ENCODE peak calls at places on chromosomes 4 and X, in five cellular contexts. V is CD8-positive, alpha-beta T cell; F is BE2C; G is astrocyte of the spinal cord; Z is GM12878. H is an unnamed sample.

GRCh38 chrX:149948001-149948400 is 9.7 kb upstream of the EOLA2 start:
- DNase-seq in V (no peak), F (no peak), G (no peak), Z (no peak), H (no peak)

GRCh38 chr4:828641-829271 is 2.8 kb upstream of the CPLX1 start:
- DNase-seq in V (no peak), F (no peak), G (no peak), Z (no peak), H (no peak)

GRCh38 chrX:16839224-16839851 is 30.8 kb downstream of the RBBP7 start:
- DNase-seq in V (no peak), F (no peak), G (no peak), Z (no peak), H (peak; percentile 18)

GRCh38 chrX:120790118-120790517 is 85.5 kb downstream of the CT47B1 start:
- DNase-seq in V (no peak), F (peak; percentile 8), G (peak; percentile 81), Z (peak; percentile 47), H (peak; percentile 76)

GRCh38 chr4:48654015-48654664 is 125.9 kb downstream of the FRYL start:
- DNase-seq in V (no peak), F (no peak), G (peak; percentile 33), Z (no peak), H (peak; percentile 19)

GRCh38 chrX:3717742-3718420 is 4.4 kb upstream of the PRKX start:
- DNase-seq in V (no peak), F (no peak), G (no peak), Z (no peak), H (no peak)

GRCh38 chr4:108010167-108010566 is 20.5 kb downstream of the HADH start:
- DNase-seq in V (no peak), F (no peak), G (peak; percentile 40), Z (no peak), H (peak; percentile 79)

GRCh38 chr4:74109116-74109791 is 10.3 kb upstream of the CXCL2 start:
- DNase-seq in V (no peak), F (no peak), G (peak; percentile 94), Z (no peak), H (peak; percentile 98)

GRCh38 chr4:36208884-36209473 is 35.3 kb downstream of the ARAP2 start:
- DNase-seq in V (peak; percentile 21), F (no peak), G (no peak), Z (no peak), H (no peak)

GRCh38 chrX:154799554-154800348 is 5.5 kb downstream of the MPP1 start:
- DNase-seq in V (no peak), F (peak; percentile 57), G (peak; percentile 35), Z (no peak), H (no peak)

GRCh38 chr4:176999943-177000543 is 207.3 kb upstream of the VEGFC start:
- DNase-seq in V (no peak), F (no peak), G (no peak), Z (no peak), H (no peak)

GRCh38 chr4:81826336-81826735 is 354.6 kb upstream of the RASGEF1B start:
- DNase-seq in V (no peak), F (no peak), G (no peak), Z (no peak), H (no peak)

GRCh38 chr4:146333187-146333894 is 119.0 kb downstream of the REELD1 start:
- DNase-seq in V (no peak), F (peak; percentile 23), G (peak; percentile 93), Z (peak; percentile 59), H (peak; percentile 60)

GRCh38 chr4:24991015-24991414 is 39.7 kb downstream of the LGI2 start:
- DNase-seq in V (no peak), F (no peak), G (peak; percentile 63), Z (no peak), H (peak; percentile 66)

GRCh38 chr4:144316869-144317268 is 176.4 kb upstream of the GYPA start:
- DNase-seq in V (no peak), F (no peak), G (no peak), Z (peak; percentile 4), H (no peak)

GRCh38 chr4:179124419-179124818 is 1682.2 kb upstream of the AGA start:
- DNase-seq in V (no peak), F (no peak), G (no peak), Z (no peak), H (no peak)

GRCh38 chr4:128793859-128794667 is 15.4 kb upstream of the JADE1 start:
- DNase-seq in V (no peak), F (no peak), G (no peak), Z (no peak), H (peak; percentile 25)

GRCh38 chr4:39422247-39422646 is 15.5 kb downstream of the KLB start:
- DNase-seq in V (no peak), F (no peak), G (no peak), Z (no peak), H (no peak)

GRCh38 chr4:30714408-30715031 is 5.6 kb upstream of the PCDH7 start:
- DNase-seq in V (no peak), F (peak; percentile 62), G (peak; percentile 64), Z (no peak), H (peak; percentile 34)

GRCh38 chr4:173432430-173432829 is 33.5 kb upstream of the SCRG1 start:
- DNase-seq in V (no peak), F (no peak), G (no peak), Z (no peak), H (no peak)

GRCh38 chrX:55452825-55453124 is 848 bp downstream of the MAGEH1 start:
- DNase-seq in V (no peak), F (no peak), G (no peak), Z (no peak), H (no peak)

GRCh38 chr4:112938461-112939058 is 110.9 kb upstream of the ANK2 start:
- DNase-seq in V (no peak), F (no peak), G (peak; percentile 67), Z (no peak), H (peak; percentile 62)

GRCh38 chr4:127421418-127421817 is 211.3 kb upstream of the INTU start:
- DNase-seq in V (no peak), F (no peak), G (no peak), Z (no peak), H (peak; percentile 23)

GRCh38 chr4:97477974-97478373 is 665.3 kb downstream of the STPG2 start:
- DNase-seq in V (no peak), F (no peak), G (no peak), Z (no peak), H (no peak)

GRCh38 chrX:68832101-68832416 is 3.2 kb downstream of the EFNB1 start:
- DNase-seq in V (no peak), F (no peak), G (peak; percentile 78), Z (no peak), H (peak; percentile 74)

GRCh38 chrX:119406739-119407138 is 7.6 kb downstream of the SLC25A43 start:
- DNase-seq in V (no peak), F (no peak), G (no peak), Z (no peak), H (peak; percentile 22)

GRCh38 chrX:46326161-46326560 is 219.1 kb downstream of the ZNF674 start:
- DNase-seq in V (no peak), F (no peak), G (peak; percentile 31), Z (no peak), H (peak; percentile 20)

GRCh38 chr4:20687894-20688293 is 12.4 kb upstream of the PACRGL start:
- DNase-seq in V (no peak), F (no peak), G (peak; percentile 82), Z (no peak), H (peak; percentile 88)

GRCh38 chr4:158033416-158033863 is 139.4 kb downstream of the GASK1B start:
- DNase-seq in V (no peak), F (no peak), G (peak; percentile 60), Z (no peak), H (peak; percentile 16)

GRCh38 chr4:17817027-17817426 is 6.2 kb downstream of the NCAPG start:
- DNase-seq in V (no peak), F (no peak), G (peak; percentile 81), Z (peak; percentile 41), H (peak; percentile 87)

GRCh38 chrX:110989447-110989846 is 106.5 kb upstream of the PAK3 start:
- DNase-seq in V (no peak), F (no peak), G (no peak), Z (no peak), H (no peak)

GRCh38 chr4:75919914-75920313 is 17.7 kb upstream of the PPEF2 start:
- DNase-seq in V (no peak), F (no peak), G (peak; percentile 29), Z (no peak), H (peak; percentile 68)

GRCh38 chr4:21954406-21954805 is 5.8 kb upstream of the KCNIP4 start:
- DNase-seq in V (no peak), F (no peak), G (no peak), Z (no peak), H (no peak)

GRCh38 chr4:113260671-113261070 is 211.2 kb downstream of the ANK2 start:
- DNase-seq in V (no peak), F (no peak), G (no peak), Z (no peak), H (peak; percentile 62)

GRCh38 chr4:26080876-26081628 is 167.0 kb downstream of the SMIM20 start:
- DNase-seq in V (no peak), F (no peak), G (no peak), Z (no peak), H (no peak)

GRCh38 chrX:118727686-118728339 is 407 bp downstream of the IL13RA1 start:
- DNase-seq in V (no peak), F (peak; percentile 3), G (peak; percentile 19), Z (no peak), H (peak; percentile 34)

GRCh38 chr4:34178476-34178875 is 2065.8 kb downstream of the ARAP2 start:
- DNase-seq in V (no peak), F (no peak), G (no peak), Z (no peak), H (peak; percentile 4)

GRCh38 chr4:124610214-124610613 is 102.3 kb downstream of the ANKRD50 start:
- DNase-seq in V (no peak), F (no peak), G (no peak), Z (no peak), H (no peak)
- H3K4me3 ChIP-seq in V (no peak overlapping the region), F (no peak overlapping the region), G (no peak overlapping the region), Z (no peak overlapping the region), H (no peak overlapping the region)

GRCh38 chr4:105715692-105716278 is 7.2 kb downstream of the GSTCD start:
- DNase-seq in V (no peak), F (no peak), G (peak; percentile 56), Z (no peak), H (peak; percentile 40)
- TF ChIP-seq CTCF in V (peak; percentile 54), F (peak; percentile 43), G (peak; percentile 30), Z (peak; percentile 36), H (peak; percentile 59)

GRCh38 chrX:100636321-100636991 is at the start of gene TSPAN6:
- DNase-seq in V (peak; percentile 55), F (peak; percentile 82), G (peak; percentile 89), Z (no peak), H (peak; percentile 80)
- H3K4me3 ChIP-seq in V (peak within 1 kb of the TSS; percentile 49), F (peak within 1 kb of the TSS; percentile 77), G (peak within 1 kb of the TSS; percentile 65), Z (no peak within 1 kb of the TSS), H (peak within 1 kb of the TSS; percentile 68)

GRCh38 chrX:70088281-70088680 is 26.0 kb downstream of the OTUD6A start:
- DNase-seq in V (no peak), F (no peak), G (no peak), Z (no peak), H (peak; percentile 82)

GRCh38 chrX:70089575-70090297 is 27.5 kb downstream of the OTUD6A start:
- DNase-seq in V (no peak), F (no peak), G (no peak), Z (no peak), H (peak; percentile 70)

GRCh38 chrX:70088791-70089190 is 26.5 kb downstream of the OTUD6A start:
- DNase-seq in V (no peak), F (no peak), G (no peak), Z (no peak), H (no peak)

GRCh38 chrX:70084592-70084991 is 22.3 kb downstream of the OTUD6A start:
- DNase-seq in V (no peak), F (no peak), G (no peak), Z (no peak), H (peak; percentile 36)

GRCh38 chrX:70087857-70088256 is 25.6 kb downstream of the OTUD6A start:
- DNase-seq in V (no peak), F (no peak), G (no peak), Z (no peak), H (peak; percentile 60)
- TF ChIP-seq CTCF in V (no peak), F (no peak), G (no peak), Z (no peak), H (no peak)